ENCODE peak calls at places on chromosome 17, in nine cellular contexts. L, D, F, G, S, P, K, H and B are unnamed samples.
A peak's percentile ranks its signal among the peaks of the same experiment; 100 is the strongest.

GRCh38 chr17:13405807-13406206 is 195.9 kb downstream of the HS3ST3A1 start:
- DNase-seq in L (no peak), D (no peak), F (no peak), G (no peak), S (no peak), P (no peak), K (no peak), H (no peak), B (no peak)

GRCh38 chr17:31319253-31319661 is 2.2 kb downstream of the EVI2A start:
- DNase-seq in L (no peak), D (no peak), F (no peak), G (no peak), S (no peak), P (no peak), K (no peak), H (peak; percentile 30), B (no peak)

GRCh38 chr17:64777413-64778101 is 115.5 kb upstream of the SMURF2 start:
- DNase-seq in L (no peak), D (peak; percentile 34), F (no peak), G (peak; percentile 73), S (no peak), P (peak; percentile 63), K (no peak), H (peak; percentile 46), B (no peak)

GRCh38 chr17:60293580-60294335 is 98.2 kb downstream of the USP32 start:
- DNase-seq in L (no peak), D (no peak), F (no peak), G (no peak), S (no peak), P (no peak), K (no peak), H (no peak), B (no peak)

GRCh38 chr17:27888072-27888471 is 5.1 kb downstream of the LYRM9 start:
- DNase-seq in L (no peak), D (no peak), F (no peak), G (no peak), S (no peak), P (no peak), K (no peak), H (no peak), B (no peak)

GRCh38 chr17:7238418-7239090 is 703 bp downstream of the PHF23 start:
- DNase-seq in L (no peak), D (peak; percentile 75), F (peak; percentile 18), G (no peak), S (no peak), P (peak; percentile 44), K (no peak), H (peak; percentile 61), B (no peak)

GRCh38 chr17:6627019-6627418 is 13.5 kb downstream of the KIAA0753 start:
- DNase-seq in L (no peak), D (peak; percentile 51), F (no peak), G (no peak), S (no peak), P (no peak), K (peak; percentile 14), H (no peak), B (no peak)

GRCh38 chr17:38439436-38439835 is 11.2 kb downstream of the ARHGAP23 start:
- DNase-seq in L (no peak), D (no peak), F (no peak), G (no peak), S (no peak), P (no peak), K (no peak), H (no peak), B (no peak)

GRCh38 chr17:76577876-76578275 is 7.8 kb downstream of the ST6GALNAC2 start:
- DNase-seq in L (no peak), D (no peak), F (no peak), G (no peak), S (no peak), P (no peak), K (no peak), H (no peak), B (no peak)

GRCh38 chr17:68184816-68185436 is 62.9 kb upstream of the AMZ2 start:
- DNase-seq in L (no peak), D (no peak), F (peak; percentile 47), G (no peak), S (peak; percentile 31), P (no peak), K (no peak), H (peak; percentile 46), B (no peak)

GRCh38 chr17:66737524-66737923 is 97.4 kb upstream of the CACNG5 start:
- DNase-seq in L (no peak), D (peak; percentile 72), F (no peak), G (peak; percentile 71), S (no peak), P (peak; percentile 43), K (peak; percentile 75), H (no peak), B (no peak)

GRCh38 chr17:21249911-21250703 is 3.1 kb downstream of the NATD1 start:
- DNase-seq in L (no peak), D (peak; percentile 24), F (no peak), G (no peak), S (no peak), P (no peak), K (no peak), H (no peak), B (no peak)

GRCh38 chr17:40615295-40615988 is 32.2 kb downstream of the SMARCE1 start:
- DNase-seq in L (no peak), D (peak; percentile 65), F (no peak), G (peak; percentile 59), S (no peak), P (peak; percentile 66), K (peak; percentile 30), H (peak; percentile 76), B (peak; percentile 13)

GRCh38 chr17:65278050-65278819 is 141.1 kb downstream of the RGS9 start:
- DNase-seq in L (no peak), D (peak; percentile 78), F (no peak), G (peak; percentile 51), S (peak; percentile 4), P (peak; percentile 58), K (peak; percentile 90), H (peak; percentile 16), B (peak; percentile 14)

GRCh38 chr17:7988750-7989178 is 13.7 kb upstream of the GUCY2D start:
- DNase-seq in L (no peak), D (peak; percentile 92), F (no peak), G (no peak), S (no peak), P (peak; percentile 50), K (peak; percentile 75), H (peak; percentile 79), B (peak; percentile 73)

GRCh38 chr17:32159586-32160438 is 17.5 kb downstream of the RHOT1 start:
- DNase-seq in L (no peak), D (no peak), F (no peak), G (no peak), S (no peak), P (no peak), K (no peak), H (no peak), B (no peak)

GRCh38 chr17:19738757-19739156 is 9.3 kb downstream of the ALDH3A1 start:
- DNase-seq in L (no peak), D (no peak), F (no peak), G (no peak), S (no peak), P (no peak), K (no peak), H (no peak), B (no peak)

GRCh38 chr17:69141802-69142472 is at the start of gene ABCA6:
- DNase-seq in L (no peak), D (peak; percentile 81), F (no peak), G (no peak), S (no peak), P (no peak), K (peak; percentile 38), H (no peak), B (peak; percentile 83)

GRCh38 chr17:43878260-43879082 is 28.9 kb downstream of the MPP2 start:
- DNase-seq in L (peak; percentile 27), D (peak; percentile 94), F (peak; percentile 51), G (peak; percentile 81), S (peak; percentile 61), P (peak; percentile 79), K (peak; percentile 96), H (peak; percentile 84), B (peak; percentile 83)

GRCh38 chr17:44082206-44082605 is 11.7 kb downstream of the G6PC3 start:
- DNase-seq in L (no peak), D (no peak), F (no peak), G (no peak), S (no peak), P (no peak), K (no peak), H (no peak), B (no peak)

GRCh38 chr17:28474035-28474640 is 694 bp downstream of the SLC13A2 start:
- DNase-seq in L (no peak), D (no peak), F (no peak), G (no peak), S (no peak), P (no peak), K (no peak), H (no peak), B (no peak)

GRCh38 chr17:50818266-50818665 is 17.1 kb upstream of the WFIKKN2 start:
- DNase-seq in L (no peak), D (no peak), F (no peak), G (no peak), S (no peak), P (no peak), K (no peak), H (no peak), B (no peak)

GRCh38 chr17:18377437-18378204 is at the start of gene EVPLL:
- DNase-seq in L (no peak), D (no peak), F (no peak), G (peak; percentile 75), S (no peak), P (no peak), K (no peak), H (peak; percentile 3), B (no peak)

GRCh38 chr17:73348824-73349095 is 37.0 kb upstream of the CDC42EP4 start:
- DNase-seq in L (no peak), D (no peak), F (no peak), G (no peak), S (no peak), P (no peak), K (no peak), H (no peak), B (no peak)

GRCh38 chr17:7056386-7056785 is 12.5 kb upstream of the SLC16A11 start:
- DNase-seq in L (no peak), D (peak; percentile 12), F (no peak), G (no peak), S (no peak), P (no peak), K (no peak), H (no peak), B (no peak)

GRCh38 chr17:77602062-77602746 is 356.3 kb upstream of the TNRC6C start:
- DNase-seq in L (no peak), D (peak; percentile 96), F (no peak), G (peak; percentile 81), S (no peak), P (no peak), K (peak; percentile 89), H (no peak), B (peak; percentile 42)

GRCh38 chr17:29119265-29119664 is 60.9 kb downstream of the MYO18A start:
- DNase-seq in L (no peak), D (no peak), F (no peak), G (no peak), S (no peak), P (no peak), K (no peak), H (no peak), B (no peak)

GRCh38 chr17:39591958-39592954 is 15.5 kb downstream of the NEUROD2 start:
- DNase-seq in L (no peak), D (peak; percentile 61), F (no peak), G (no peak), S (no peak), P (peak; percentile 72), K (peak; percentile 44), H (no peak), B (peak; percentile 5)

GRCh38 chr17:78240012-78240655 is 8.7 kb downstream of the TMEM235 start:
- DNase-seq in L (no peak), D (no peak), F (no peak), G (no peak), S (no peak), P (no peak), K (no peak), H (no peak), B (no peak)

GRCh38 chr17:50649042-50649908 is 14.6 kb downstream of the ABCC3 start:
- DNase-seq in L (no peak), D (peak; percentile 27), F (no peak), G (no peak), S (no peak), P (no peak), K (no peak), H (no peak), B (no peak)

GRCh38 chr17:51818777-51819176 is 339.7 kb downstream of the CA10 start:
- DNase-seq in L (no peak), D (no peak), F (no peak), G (no peak), S (no peak), P (no peak), K (no peak), H (no peak), B (no peak)